ENCODE peak calls at places on chromosomes 6 and 20, in five cellular contexts. P is renal cortical epithelial cell, W is WTC11, T is HEK293T, A is SK-N-SH. Q is an unnamed sample.
A peak's percentile ranks its signal among the peaks of the same experiment; 100 is the strongest.

GRCh38 chr6:159716247-159717086 is 10.8 kb upstream of the WTAP start:
- DNase-seq in P (peak; percentile 99), W (no peak), T (no peak), A (no peak), Q (no peak)

GRCh38 chr6:157272866-157273755 is 50.2 kb downstream of the TMEM242 start:
- DNase-seq in P (no peak), W (peak; percentile 37), T (no peak), A (no peak), Q (no peak)

GRCh38 chr6:52598123-52598823 is 21.4 kb upstream of the TRAM2 start:
- DNase-seq in P (peak; percentile 65), W (peak; percentile 86), T (peak; percentile 87), A (peak; percentile 74), Q (no peak)

GRCh38 chr6:36967301-36967700 is 12.8 kb downstream of the PI16 start:
- DNase-seq in P (peak; percentile 23), W (no peak), T (no peak), A (no peak), Q (no peak)

GRCh38 chr20:37775200-37775599 is 81.4 kb downstream of the CTNNBL1 start:
- DNase-seq in P (no peak), W (no peak), T (no peak), A (no peak), Q (no peak)

GRCh38 chr6:137820425-137820824 is 46.6 kb upstream of the TNFAIP3 start:
- DNase-seq in P (no peak), W (no peak), T (no peak), A (no peak), Q (no peak)

GRCh38 chr20:59149678-59150504 is 13.7 kb upstream of the ZNF831 start:
- DNase-seq in P (no peak), W (no peak), T (no peak), A (no peak), Q (no peak)

GRCh38 chr6:31952140-31952805 is 6.4 kb downstream of the CFB start:
- DNase-seq in P (peak; percentile 44), W (peak; percentile 70), T (peak; percentile 57), A (peak; percentile 75), Q (no peak)

GRCh38 chr20:13936781-13937576 is 53.4 kb downstream of the SEL1L2 start:
- DNase-seq in P (no peak), W (no peak), T (no peak), A (no peak), Q (no peak)

GRCh38 chr6:10205120-10205519 is 209.8 kb downstream of the TFAP2A start:
- DNase-seq in P (no peak), W (no peak), T (no peak), A (no peak), Q (no peak)

GRCh38 chr6:8108031-8108660 is 5.8 kb upstream of the EEF1E1 start:
- DNase-seq in P (peak; percentile 83), W (no peak), T (no peak), A (no peak), Q (no peak)

GRCh38 chr6:28982476-28983266 is 22.4 kb downstream of the ZNF311 start:
- DNase-seq in P (peak; percentile 53), W (no peak), T (peak; percentile 29), A (peak; percentile 37), Q (no peak)

GRCh38 chr6:95093154-95093553 is 484.2 kb upstream of the MANEA start:
- DNase-seq in P (no peak), W (no peak), T (no peak), A (no peak), Q (no peak)

GRCh38 chr20:10671850-10672578 is 1.8 kb downstream of the JAG1 start:
- DNase-seq in P (no peak), W (peak; percentile 64), T (no peak), A (peak; percentile 48), Q (no peak)

Q was measured in GM19239.